ENCODE peak calls at places on chromosomes 3 and 15, in ten cellular contexts. C is sigmoid colon, D is fibroblast of lung, F is SJSA1, J is heart right ventricle, K is breast epithelium, Q is heart left ventricle, T is pancreas, I is upper lobe of right lung, H is GM23338. L is an unnamed sample.

GRCh38 chr15:81357178-81357686 is 16.8 kb downstream of the TMC3 start:
- DNase-seq in C (no peak), D (no peak), F (no peak), J (no peak), K (no peak), Q (no peak), T (no peak), I (no peak), H (peak; percentile 47), L (no peak)

GRCh38 chr3:22960326-22960984 is 242.7 kb upstream of the UBE2E2 start:
- DNase-seq in C (peak; percentile 68), D (peak; percentile 70), F (peak; percentile 26), J (no peak), K (no peak), Q (peak; percentile 27), T (peak; percentile 32), I (no peak), H (peak; percentile 68), L (no peak)

GRCh38 chr3:32203854-32204253 is 34.6 kb upstream of the CMTM8 start:
- DNase-seq in C (no peak), D (peak; percentile 26), F (no peak), J (no peak), K (no peak), Q (no peak), T (no peak), I (no peak), H (no peak), L (no peak)

GRCh38 chr3:23834082-23834870 is 28.5 kb downstream of the UBE2E1 start:
- DNase-seq in C (no peak), D (peak; percentile 26), F (no peak), J (no peak), K (no peak), Q (no peak), T (no peak), I (no peak), H (peak; percentile 33), L (no peak)

GRCh38 chr15:77795446-77795845 is 162.7 kb upstream of the LINGO1 start:
- DNase-seq in C (no peak), D (no peak), F (no peak), J (no peak), K (no peak), Q (no peak), T (no peak), I (no peak), H (no peak), L (no peak)

GRCh38 chr3:107430214-107431047 is 53.2 kb downstream of the CCDC54 start:
- DNase-seq in C (no peak), D (peak; percentile 61), F (no peak), J (no peak), K (no peak), Q (no peak), T (no peak), I (no peak), H (peak; percentile 18), L (peak; percentile 72)

GRCh38 chr15:90349072-90349471 is 3.0 kb upstream of the ZNF774 start:
- DNase-seq in C (no peak), D (no peak), F (no peak), J (no peak), K (no peak), Q (no peak), T (no peak), I (no peak), H (no peak), L (no peak)

GRCh38 chr15:25362545-25362944 is 76.3 kb downstream of the UBE3A start:
- DNase-seq in C (no peak), D (no peak), F (no peak), J (no peak), K (no peak), Q (no peak), T (no peak), I (no peak), H (no peak), L (no peak)

GRCh38 chr15:89783111-89783860 is 7.2 kb downstream of the MESP2 start:
- DNase-seq in C (no peak), D (peak; percentile 61), F (no peak), J (no peak), K (no peak), Q (no peak), T (peak; percentile 54), I (no peak), H (peak; percentile 48), L (peak; percentile 83)

GRCh38 chr15:100114100-100114499 is 227.7 kb downstream of the ADAMTS17 start:
- DNase-seq in C (peak; percentile 80), D (peak; percentile 92), F (peak; percentile 90), J (peak; percentile 50), K (no peak), Q (peak; percentile 87), T (peak; percentile 34), I (peak; percentile 12), H (no peak), L (peak; percentile 87)

GRCh38 chr15:100116416-100117190 is 225.2 kb downstream of the ADAMTS17 start:
- DNase-seq in C (peak; percentile 74), D (peak; percentile 57), F (no peak), J (peak; percentile 80), K (no peak), Q (peak; percentile 62), T (no peak), I (peak; percentile 65), H (no peak), L (peak; percentile 87)

GRCh38 chr15:100115066-100115710 is 226.6 kb downstream of the ADAMTS17 start:
- DNase-seq in C (no peak), D (no peak), F (no peak), J (no peak), K (no peak), Q (no peak), T (no peak), I (peak; percentile 46), H (no peak), L (peak; percentile 63)

GRCh38 chr15:100114526-100114925 is 227.2 kb downstream of the ADAMTS17 start:
- DNase-seq in C (no peak), D (peak; percentile 54), F (peak; percentile 89), J (peak; percentile 48), K (no peak), Q (peak; percentile 63), T (peak; percentile 27), I (peak; percentile 50), H (peak; percentile 27), L (peak; percentile 82)

GRCh38 chr15:100115711-100116090 is 226.1 kb downstream of the ADAMTS17 start:
- DNase-seq in C (no peak), D (peak; percentile 63), F (no peak), J (no peak), K (no peak), Q (no peak), T (no peak), I (peak; percentile 39), H (no peak), L (peak; percentile 66)
- H3K27ac ChIP-seq in C (peak overlapping the region; percentile 76), D (no peak overlapping the region), F (no peak overlapping the region), J (peak overlapping the region; percentile 95), K (no peak overlapping the region), Q (no peak overlapping the region), T (no peak overlapping the region), I (no peak overlapping the region), H (no peak overlapping the region), L (no peak overlapping the region)

DNA sequence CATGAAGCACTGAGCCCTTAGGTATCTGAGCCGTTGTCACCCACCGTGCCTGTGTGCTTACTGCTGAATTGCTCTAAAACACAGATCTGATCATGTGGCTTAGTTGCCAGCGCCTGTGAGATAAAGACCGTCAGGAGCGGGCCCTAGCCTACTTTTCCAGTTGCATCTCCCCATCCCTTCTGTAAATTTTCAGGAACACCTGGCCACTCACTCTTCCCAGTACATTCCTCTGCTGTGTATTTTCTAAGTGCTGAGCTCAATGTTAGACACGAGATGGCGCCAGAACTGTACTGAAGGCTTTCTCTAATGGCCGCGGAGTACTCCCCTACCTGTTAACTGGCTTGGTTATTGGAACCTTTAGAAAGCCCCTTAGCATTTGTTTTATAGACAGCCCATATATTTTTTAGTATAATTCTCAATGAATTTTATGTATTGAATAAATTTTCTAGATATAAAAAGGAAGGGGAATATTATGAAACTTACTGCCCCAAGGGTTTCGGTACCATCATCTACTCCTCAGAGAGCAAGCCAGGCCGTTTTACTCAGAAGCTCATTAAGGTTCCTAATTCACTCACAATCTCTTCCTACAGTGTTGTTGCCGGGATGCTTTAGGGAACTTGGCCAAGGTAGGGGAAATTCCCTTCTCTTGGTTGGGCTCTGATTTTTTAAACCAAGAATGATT is 16.7 kb upstream of the WNT7A start:
- DNase-seq in C (peak; percentile 72), D (peak; percentile 61), F (peak; percentile 26), J (no peak), K (no peak), Q (no peak), T (peak; percentile 39), I (no peak), H (peak; percentile 92), L (no peak)
- H3K4me3 ChIP-seq in C (peak overlapping the region; percentile 65), D (no peak overlapping the region), F (no peak overlapping the region), J (no peak overlapping the region), K (peak overlapping the region; percentile 66), Q (peak overlapping the region; percentile 65), T (no peak overlapping the region), I (peak overlapping the region; percentile 61), H (peak overlapping the region; percentile 90), L (peak overlapping the region; percentile 71)

DNA sequence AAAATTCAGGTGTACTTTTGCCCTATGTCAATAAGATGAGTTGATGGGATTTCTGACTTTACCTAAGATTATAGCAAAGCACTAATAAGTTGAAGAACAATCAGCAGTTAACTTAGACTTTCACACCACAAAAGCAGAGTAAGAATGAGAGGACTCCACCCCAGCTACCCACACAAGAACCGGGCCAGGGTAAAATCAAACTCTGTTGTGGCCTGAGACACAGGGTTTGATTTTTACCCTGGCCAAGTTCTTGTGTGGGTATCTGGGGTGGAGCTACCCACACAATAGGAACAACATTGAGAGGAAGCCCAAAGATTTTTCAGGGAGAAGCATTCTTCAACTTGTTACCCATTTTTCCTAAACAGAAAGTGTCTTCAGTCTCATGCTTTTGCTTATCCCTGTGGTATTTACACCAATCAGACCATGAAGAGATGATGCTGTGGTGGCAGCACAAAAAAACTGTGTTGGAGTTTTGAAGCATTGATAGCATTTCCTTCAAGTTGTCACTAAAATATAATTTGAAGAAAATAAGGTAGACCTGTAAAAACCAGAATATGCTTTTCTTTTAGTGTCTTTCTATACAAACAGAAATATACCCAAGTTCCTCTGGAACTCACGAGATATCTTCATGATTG is 25.6 kb downstream of the CPOX start:
- DNase-seq in C (no peak), D (no peak), F (no peak), J (no peak), K (no peak), Q (no peak), T (no peak), I (no peak), H (no peak), L (no peak)
- H3K4me1 ChIP-seq in C (no peaks in the 10 kb centered on the region), D (no peaks in the 10 kb centered on the region), F (peaks cover 31% of the 10 kb centered on the region), J (no peaks in the 10 kb centered on the region), K (no peaks in the 10 kb centered on the region), Q (no peaks in the 10 kb centered on the region), T (no peaks in the 10 kb centered on the region), I (no peaks in the 10 kb centered on the region), H (no peaks in the 10 kb centered on the region), L (no peaks in the 10 kb centered on the region)

DNA sequence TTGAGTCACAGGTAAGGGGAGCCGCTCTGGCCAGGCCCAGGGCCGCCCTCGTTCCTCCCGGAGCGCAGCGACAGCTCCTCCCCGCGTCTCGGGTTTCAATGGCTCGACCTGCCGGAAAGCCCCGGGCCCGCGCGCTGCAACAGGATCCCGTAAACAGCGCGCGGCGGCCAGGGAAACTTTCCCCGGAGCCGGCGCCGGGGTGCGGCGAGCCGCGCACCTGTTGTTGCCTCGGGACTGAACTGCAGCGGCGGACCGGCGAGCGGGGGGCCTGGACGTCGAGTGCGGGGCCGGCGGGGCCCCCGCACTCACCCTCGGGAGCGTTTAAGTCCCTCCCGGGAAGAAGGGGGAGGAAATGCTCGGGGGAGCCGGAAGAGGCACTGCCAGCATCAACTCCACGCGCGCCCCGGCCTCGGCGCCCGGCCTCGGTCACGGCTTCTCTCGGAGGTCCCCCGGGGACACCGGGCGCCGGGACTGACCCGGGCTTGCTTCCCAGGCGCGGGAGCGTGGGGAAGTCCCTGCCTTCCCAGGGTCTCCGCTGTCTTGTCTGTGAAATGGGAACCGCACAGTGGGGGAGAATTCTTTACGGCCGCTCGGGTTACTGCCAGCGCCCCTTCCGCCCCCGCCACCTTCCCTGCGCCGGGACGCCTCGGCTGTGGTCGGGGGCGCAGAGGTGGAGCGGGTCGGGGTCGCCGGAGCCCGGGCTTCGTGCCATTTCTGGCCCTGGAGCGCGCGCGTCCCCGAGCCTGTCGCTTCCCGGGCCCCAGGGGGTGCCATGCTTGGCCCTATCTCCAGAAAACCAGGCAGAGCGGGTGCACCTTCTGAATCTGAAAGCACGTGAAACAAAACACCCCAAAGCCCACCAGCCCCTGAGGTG is 7.4 kb upstream of the PGPEP1L start:
- DNase-seq in C (peak; percentile 80), D (peak; percentile 58), F (peak; percentile 68), J (peak; percentile 45), K (peak; percentile 80), Q (peak; percentile 41), T (peak; percentile 84), I (peak; percentile 88), H (peak; percentile 88), L (peak; percentile 76)
- H3K27ac ChIP-seq in C (peak overlapping the region; percentile 71), D (no peak overlapping the region), F (peak overlapping the region; percentile 47), J (no peak overlapping the region), K (peak overlapping the region; percentile 89), Q (no peak overlapping the region), T (peak overlapping the region; percentile 94), I (peak overlapping the region; percentile 68), H (peak overlapping the region; percentile 91), L (no peak overlapping the region)